ENCODE peak calls at places on chromosomes 16 and 17, in four cellular contexts. One of them, this sample, is unnamed.

GRCh38 chr17:64783556-64784352 is 121.6 kb upstream of the SMURF2 start:
- DNase-seq in K562: no peak
- DNase-seq in HepG2: no peak
- DNase-seq in GM12878: no peak
- DNase-seq in this sample: no peak

GRCh38 chr16:69013991-69014390 is 91.5 kb upstream of the HAS3 start:
- DNase-seq in K562: no peak
- DNase-seq in HepG2: no peak
- DNase-seq in GM12878: no peak
- DNase-seq in this sample: no peak

GRCh38 chr17:48110722-48111121 is 3.2 kb downstream of the SNX11 start:
- DNase-seq in K562: no peak
- DNase-seq in HepG2: no peak
- DNase-seq in GM12878: no peak
- DNase-seq in this sample: no peak

GRCh38 chr16:51922476-51922875 is 624.5 kb downstream of the TOX3 start:
- DNase-seq in K562: no peak
- DNase-seq in HepG2: no peak
- DNase-seq in GM12878: no peak
- DNase-seq in this sample: no peak

GRCh38 chr16:35749253-35750141 is 2290.1 kb downstream of the TP53TG3F start:
- DNase-seq in K562: no peak
- DNase-seq in HepG2: no peak
- DNase-seq in GM12878: no peak
- DNase-seq in this sample: no peak

GRCh38 chr16:86508028-86508946 is 2.0 kb upstream of the FOXF1 start:
- DNase-seq in K562: no peak
- DNase-seq in HepG2: no peak
- DNase-seq in GM12878: no peak
- DNase-seq in this sample: no peak

GRCh38 chr16:24610421-24610765 is 71.0 kb downstream of the RBBP6 start:
- DNase-seq in K562: no peak
- DNase-seq in HepG2: no peak
- DNase-seq in GM12878: no peak
- DNase-seq in this sample: no peak

GRCh38 chr17:75036643-75037268 is 10.0 kb downstream of the ATP5PD start:
- DNase-seq in K562: peak; percentile 90
- DNase-seq in HepG2: no peak
- DNase-seq in GM12878: no peak
- DNase-seq in this sample: peak; percentile 60

GRCh38 chr16:10777356-10777755 is 33.7 kb downstream of the NUBP1 start:
- DNase-seq in K562: no peak
- DNase-seq in HepG2: no peak
- DNase-seq in GM12878: no peak
- DNase-seq in this sample: no peak

GRCh38 chr17:40730974-40731373 is 24.2 kb downstream of the KRT25 start:
- DNase-seq in K562: no peak
- DNase-seq in HepG2: no peak
- DNase-seq in GM12878: no peak
- DNase-seq in this sample: no peak

GRCh38 chr16:54287018-54287757 is 601 bp upstream of the IRX3 start:
- DNase-seq in K562: no peak
- DNase-seq in HepG2: no peak
- DNase-seq in GM12878: no peak
- DNase-seq in this sample: peak; percentile 19

GRCh38 chr16:54285414-54286066 is 1.0 kb downstream of the IRX3 start:
- DNase-seq in K562: no peak
- DNase-seq in HepG2: peak; percentile 38
- DNase-seq in GM12878: no peak
- DNase-seq in this sample: peak; percentile 20

GRCh38 chr16:54286330-54287017 is at the start of gene IRX3:
- DNase-seq in K562: no peak
- DNase-seq in HepG2: peak; percentile 91
- DNase-seq in GM12878: no peak
- DNase-seq in this sample: peak; percentile 87

GRCh38 chr16:54284931-54285413 is 1.6 kb downstream of the IRX3 start:
- DNase-seq in K562: no peak
- DNase-seq in HepG2: no peak
- DNase-seq in GM12878: no peak
- DNase-seq in this sample: no peak

GRCh38 chr16:54286067-54286329 is 589 bp downstream of the IRX3 start:
- DNase-seq in K562: no peak
- DNase-seq in HepG2: no peak
- DNase-seq in GM12878: no peak
- DNase-seq in this sample: no peak
- TF ChIP-seq FOXK2 in K562: no peak
- TF ChIP-seq FOXK2 in HepG2: no peak
- TF ChIP-seq FOXK2 in GM12878: no peak
- TF ChIP-seq FOXK2 in this sample: no peak

GRCh38 chr17:82687871-82688270 is 10.6 kb downstream of the RAB40B start:
- DNase-seq in K562: no peak
- DNase-seq in HepG2: no peak
- DNase-seq in GM12878: no peak
- DNase-seq in this sample: no peak

GRCh38 chr17:82689077-82689476 is 9.4 kb downstream of the RAB40B start:
- DNase-seq in K562: no peak
- DNase-seq in HepG2: no peak
- DNase-seq in GM12878: no peak
- DNase-seq in this sample: no peak

GRCh38 chr17:82685291-82685690 is 13.2 kb downstream of the RAB40B start:
- DNase-seq in K562: no peak
- DNase-seq in HepG2: no peak
- DNase-seq in GM12878: no peak
- DNase-seq in this sample: no peak

GRCh38 chr17:82686366-82687324 is 11.9 kb downstream of the RAB40B start:
- DNase-seq in K562: no peak
- DNase-seq in HepG2: no peak
- DNase-seq in GM12878: no peak
- DNase-seq in this sample: no peak

GRCh38 chr17:82687375-82687861 is 11.1 kb downstream of the RAB40B start:
- DNase-seq in K562: no peak
- DNase-seq in HepG2: no peak
- DNase-seq in GM12878: peak; percentile 4
- DNase-seq in this sample: no peak
- TF ChIP-seq FOXK2 in K562: no peak
- TF ChIP-seq FOXK2 in HepG2: no peak
- TF ChIP-seq FOXK2 in GM12878: no peak
- TF ChIP-seq FOXK2 in this sample: no peak

DNA sequence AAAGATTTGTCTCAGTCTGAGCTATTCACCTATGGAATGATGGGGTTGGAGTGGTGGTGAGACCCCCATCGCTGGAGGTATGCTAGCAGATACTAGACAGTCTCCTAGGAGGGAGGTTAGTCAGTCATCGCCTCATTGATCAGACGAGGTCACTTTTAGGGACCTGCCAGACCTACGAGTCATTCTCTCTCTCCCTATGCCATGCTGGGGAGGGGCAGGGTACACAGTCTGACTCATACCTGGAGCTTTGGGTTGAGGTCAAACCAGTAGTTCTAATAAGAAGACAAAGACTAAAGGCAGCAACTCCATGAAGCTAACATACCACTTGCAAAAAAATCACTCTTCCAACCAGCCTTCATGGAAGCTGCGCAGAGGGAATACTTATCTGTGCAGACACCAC is 236.7 kb upstream of the NLRP1 start:
- DNase-seq in K562: no peak
- DNase-seq in HepG2: peak; percentile 26
- DNase-seq in GM12878: no peak
- DNase-seq in this sample: no peak
- TF ChIP-seq FOXK2 in K562: no peak
- TF ChIP-seq FOXK2 in HepG2: no peak
- TF ChIP-seq FOXK2 in GM12878: no peak
- TF ChIP-seq FOXK2 in this sample: no peak

GRCh38 chr16:3951861-3952332 is 71.4 kb upstream of the CREBBP start:
- DNase-seq in K562: no peak
- DNase-seq in HepG2: no peak
- DNase-seq in GM12878: no peak
- DNase-seq in this sample: no peak
- TF ChIP-seq FOXK2 in K562: no peak
- TF ChIP-seq FOXK2 in HepG2: no peak
- TF ChIP-seq FOXK2 in GM12878: no peak
- TF ChIP-seq FOXK2 in this sample: no peak

GRCh38 chr16:87682852-87683399 is 80.6 kb downstream of the JPH3 start:
- DNase-seq in K562: no peak
- DNase-seq in HepG2: no peak
- DNase-seq in GM12878: no peak
- DNase-seq in this sample: no peak

GRCh38 chr16:87685405-87685755 is 80.4 kb downstream of the KLHDC4 start:
- DNase-seq in K562: no peak
- DNase-seq in HepG2: no peak
- DNase-seq in GM12878: no peak
- DNase-seq in this sample: no peak

GRCh38 chr16:87685766-87686165 is 80.0 kb downstream of the KLHDC4 start:
- DNase-seq in K562: no peak
- DNase-seq in HepG2: no peak
- DNase-seq in GM12878: no peak
- DNase-seq in this sample: no peak

GRCh38 chr16:87684711-87685404 is 80.9 kb downstream of the KLHDC4 start:
- DNase-seq in K562: no peak
- DNase-seq in HepG2: no peak
- DNase-seq in GM12878: no peak
- DNase-seq in this sample: no peak

DNA sequence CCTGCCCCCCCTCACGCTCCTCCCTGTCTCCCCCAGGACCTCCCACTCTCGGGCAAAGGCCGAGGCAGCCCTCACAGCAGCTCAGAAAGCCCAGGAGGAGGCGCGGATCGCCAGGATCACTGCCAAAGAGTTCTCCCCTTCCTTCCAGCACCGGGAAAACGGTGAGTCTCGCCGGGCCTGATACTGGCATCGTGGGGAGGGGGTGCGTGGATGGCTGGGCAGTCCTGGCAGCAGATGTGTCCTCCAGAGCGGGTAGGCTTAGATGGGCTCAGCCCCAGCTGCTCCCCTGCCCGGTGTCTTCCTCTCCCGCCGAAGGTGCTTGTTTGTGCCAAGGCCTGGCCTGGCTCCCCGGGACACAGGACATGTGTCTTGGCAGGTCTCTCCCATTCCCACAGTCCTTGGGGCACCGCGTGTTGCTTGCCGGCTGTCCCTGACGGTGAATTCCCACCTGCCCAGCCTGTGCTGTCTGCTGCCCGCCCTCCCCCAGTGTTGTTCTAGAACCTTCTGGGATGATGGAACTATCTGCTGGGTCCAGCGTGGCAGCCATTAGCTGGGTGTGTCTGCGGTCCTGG is 81.6 kb downstream of the KLHDC4 start:
- DNase-seq in K562: no peak
- DNase-seq in HepG2: no peak
- DNase-seq in GM12878: no peak
- DNase-seq in this sample: no peak
- TF ChIP-seq FOXK2 in K562: no peak
- TF ChIP-seq FOXK2 in HepG2: no peak
- TF ChIP-seq FOXK2 in GM12878: no peak
- TF ChIP-seq FOXK2 in this sample: no peak

DNA sequence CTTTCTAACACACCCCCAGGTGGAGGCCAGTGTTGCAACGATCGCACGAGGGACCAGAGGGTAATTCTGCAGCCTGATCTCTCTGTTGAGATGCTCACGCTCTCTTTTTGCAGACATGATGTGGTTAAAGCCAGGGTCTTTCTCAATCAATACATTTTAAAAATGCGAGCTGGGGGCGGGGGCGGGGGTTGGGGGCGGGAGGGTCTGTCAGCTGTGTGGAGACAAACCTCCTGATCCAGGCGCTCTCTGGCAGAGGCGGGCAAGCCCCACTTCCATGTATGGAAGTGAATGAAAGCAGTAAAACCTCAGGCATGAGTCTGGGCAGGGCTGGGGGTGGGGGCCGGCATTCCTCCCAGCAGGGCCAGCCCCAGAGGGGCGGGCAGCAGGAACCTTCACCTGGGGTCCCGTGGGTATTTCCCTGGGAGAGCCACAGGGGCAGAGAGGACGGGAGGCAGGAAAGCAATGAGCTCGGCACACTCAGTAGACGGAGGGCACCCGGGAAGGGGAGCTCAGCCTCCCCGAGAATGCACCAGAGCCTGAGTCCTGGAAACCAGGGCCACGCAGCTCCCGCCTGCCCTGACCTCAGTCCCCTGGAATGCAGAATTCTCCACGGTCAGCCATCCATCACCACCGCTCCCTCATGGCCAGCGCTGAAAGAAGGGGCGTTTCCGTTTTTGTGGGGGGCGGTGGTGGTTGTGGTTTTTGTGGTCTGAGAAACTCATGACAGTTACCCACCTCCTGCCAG is 28.0 kb downstream of the NXN start:
- DNase-seq in K562: no peak
- DNase-seq in HepG2: peak; percentile 78
- DNase-seq in GM12878: no peak
- DNase-seq in this sample: peak; percentile 15
- TF ChIP-seq FOXK2 in K562: no peak
- TF ChIP-seq FOXK2 in HepG2: no peak
- TF ChIP-seq FOXK2 in GM12878: no peak
- TF ChIP-seq FOXK2 in this sample: no peak

GRCh38 chr17:35051183-35051578 is 12.3 kb downstream of the RFFL start:
- DNase-seq in K562: peak; percentile 68
- DNase-seq in HepG2: peak; percentile 81
- DNase-seq in GM12878: no peak
- DNase-seq in this sample: no peak
- TF ChIP-seq FOXK2 in K562: peak; percentile 86
- TF ChIP-seq FOXK2 in HepG2: no peak
- TF ChIP-seq FOXK2 in GM12878: no peak
- TF ChIP-seq FOXK2 in this sample: no peak

DNA sequence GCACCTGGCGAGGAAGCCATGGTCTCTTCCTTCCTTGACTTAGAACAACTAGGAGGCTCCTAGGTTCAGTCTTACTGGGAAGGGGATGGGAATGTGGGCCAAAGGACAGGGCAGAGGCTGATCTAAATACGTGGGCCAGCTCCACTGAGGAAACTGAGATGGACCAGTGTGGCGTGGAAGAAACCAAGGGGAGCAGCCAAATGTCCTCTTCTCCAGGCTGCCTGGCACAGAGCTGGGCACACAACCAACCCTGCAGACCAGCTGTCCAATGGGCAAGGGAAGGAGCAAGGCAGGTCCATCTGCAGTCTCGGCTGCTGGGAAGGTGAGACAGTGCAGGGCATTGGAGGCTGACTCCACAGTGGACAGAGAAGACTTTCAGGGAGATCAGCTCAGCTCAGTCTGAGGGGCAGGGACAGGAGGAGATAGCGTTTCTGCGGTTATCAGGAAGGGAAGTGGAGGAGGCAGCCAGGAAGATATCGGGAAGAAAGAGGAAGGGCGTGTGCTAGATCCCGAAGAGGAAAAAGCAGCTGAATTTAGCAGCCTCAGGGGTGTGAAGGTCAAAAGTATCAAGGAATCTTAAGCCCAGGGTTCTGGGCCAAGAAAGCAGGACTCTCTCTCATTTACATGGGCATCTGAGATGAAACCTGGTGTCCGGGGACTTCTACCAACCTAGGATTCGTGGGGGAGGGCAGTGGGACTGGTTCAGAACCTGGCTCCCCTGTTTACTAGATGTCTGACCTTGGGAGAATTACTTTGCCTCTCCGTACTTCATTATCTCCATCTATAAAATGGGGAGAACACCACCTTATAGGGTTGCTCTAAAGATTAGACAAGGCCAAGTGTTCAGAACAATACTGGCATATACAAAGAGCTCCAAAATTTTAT is 1.8 kb downstream of the KIFC3 start:
- DNase-seq in K562: peak; percentile 77
- DNase-seq in HepG2: no peak
- DNase-seq in GM12878: no peak
- DNase-seq in this sample: no peak
- TF ChIP-seq FOXK2 in K562: no peak
- TF ChIP-seq FOXK2 in HepG2: no peak
- TF ChIP-seq FOXK2 in GM12878: no peak
- TF ChIP-seq FOXK2 in this sample: no peak

GRCh38 chr17:77422104-77422782 is 281.5 kb downstream of the SEC14L1 start:
- DNase-seq in K562: no peak
- DNase-seq in HepG2: no peak
- DNase-seq in GM12878: no peak
- DNase-seq in this sample: no peak
- TF ChIP-seq FOXK2 in K562: no peak
- TF ChIP-seq FOXK2 in HepG2: no peak
- TF ChIP-seq FOXK2 in GM12878: no peak
- TF ChIP-seq FOXK2 in this sample: no peak

This sample was measured in HEK293T.